ENCODE peak calls at places on chromosomes 11 and 22, in eight cellular contexts. D is HepG2, F is PC-3, T is MM.1S, G is mammary epithelial cell, E is hepatocyte, S is HCT116, O is neural progenitor cell. P is an unnamed sample.

GRCh38 chr11:16897460-16898061 is 116.7 kb downstream of the PLEKHA7 start:
- DNase-seq in O (peak), G (no peak), S (no peak), E (no peak), F (no peak), T (no peak), D (no peak), P (no peak)

GRCh38 chr11:119644502-119644901 is 84.5 kb downstream of the NECTIN1 start:
- DNase-seq in D (no peak), F (no peak), O (no peak), T (no peak), S (no peak), E (no peak), G (no peak), P (no peak)

GRCh38 chr11:12889243-12889642 is 119.9 kb upstream of the RASSF10 start:
- DNase-seq in G (peak), F (no peak), S (no peak), D (no peak), E (peak), T (no peak), O (no peak), P (peak)

GRCh38 chr11:86571273-86571948 is 101.0 kb downstream of the ME3 start:
- DNase-seq in D (peak), S (peak), G (no peak), F (peak), T (no peak), O (peak), E (peak), P (no peak)

GRCh38 chr11:101430236-101430635 is 153.6 kb downstream of the TRPC6 start:
- DNase-seq in T (no peak), O (no peak), S (no peak), D (no peak), F (no peak), E (no peak), G (no peak), P (peak)

GRCh38 chr11:135033545-135033944 is 621.5 kb upstream of the B3GAT1 start:
- DNase-seq in E (peak), T (no peak), S (no peak), D (peak), O (peak), G (no peak), F (no peak), P (peak)

GRCh38 chr11:14907411-14908213 is 15.6 kb upstream of the CYP2R1 start:
- DNase-seq in E (peak), F (peak), D (peak), O (peak), T (peak), G (peak), S (no peak), P (peak)

GRCh38 chr11:31240340-31240904 is 129.1 kb downstream of the DCDC1 start:
- DNase-seq in O (peak), F (peak), E (peak), G (peak), S (peak), D (peak), T (peak), P (peak)

GRCh38 chr11:94873910-94874575 is 99.3 kb downstream of the CWC15 start:
- DNase-seq in O (no peak), T (no peak), G (no peak), E (no peak), S (no peak), D (no peak), F (no peak), P (no peak)

GRCh38 chr11:24963879-24964278 is 467.0 kb downstream of the LUZP2 start:
- DNase-seq in F (peak), D (no peak), G (no peak), O (no peak), S (no peak), T (no peak), E (no peak), P (peak)

GRCh38 chr11:106238704-106239360 is 161.4 kb downstream of the AASDHPPT start:
- DNase-seq in F (no peak), E (peak), D (no peak), S (no peak), G (peak), T (no peak), O (peak), P (no peak)

GRCh38 chr11:62536301-62536957 is 10.2 kb downstream of the AHNAK start:
- DNase-seq in O (no peak), E (no peak), S (no peak), T (no peak), F (no peak), G (no peak), D (no peak), P (no peak)

GRCh38 chr11:104895619-104896018 is 2.6 kb downstream of the CASP12 start:
- DNase-seq in F (no peak), S (no peak), D (no peak), G (no peak), E (no peak), O (no peak), T (no peak), P (peak)

GRCh38 chr11:34213366-34213765 is 107.9 kb downstream of the NAT10 start:
- DNase-seq in O (no peak), E (no peak), S (no peak), T (no peak), F (peak), D (no peak), G (peak), P (no peak)

GRCh38 chr11:104361975-104362374 is 198.0 kb upstream of the PDGFD start:
- DNase-seq in D (no peak), E (no peak), F (no peak), S (no peak), O (no peak), T (no peak), G (no peak), P (no peak)

GRCh38 chr22:36086170-36086490 is 57.5 kb upstream of the RBFOX2 start:
- DNase-seq in O (no peak), D (no peak), S (no peak), E (no peak), G (no peak), F (peak), T (no peak), P (no peak)

GRCh38 chr11:110524227-110524626 is 94.5 kb downstream of the FDX1 start:
- DNase-seq in D (no peak), G (peak), S (no peak), E (peak), O (no peak), T (no peak), F (peak), P (peak)

GRCh38 chr11:14393889-14394288 is 34.9 kb upstream of the RRAS2 start:
- DNase-seq in F (no peak), T (no peak), O (no peak), E (no peak), G (no peak), D (no peak), S (no peak), P (no peak)

GRCh38 chr11:63769719-63770443 is 1.3 kb upstream of the ZFTA start:
- DNase-seq in E (peak), O (peak), S (no peak), T (no peak), D (no peak), G (no peak), F (no peak), P (no peak)
- TF ChIP-seq EZH2 in E (no peak), O (no peak), S (no peak), T (no peak), D (no peak), G (no peak), F (no peak), P (no peak)

GRCh38 chr22:19643448-19644313 is 70.6 kb upstream of the SEPTIN5 start:
- DNase-seq in F (no peak), G (no peak), O (no peak), S (no peak), D (no peak), T (no peak), E (no peak), P (peak)
- TF ChIP-seq EZH2 in F (no peak), G (no peak), O (no peak), S (no peak), D (no peak), T (no peak), E (no peak), P (no peak)

GRCh38 chr22:49672013-49672516 is 155.6 kb downstream of the BRD1 start:
- DNase-seq in O (no peak), T (no peak), F (no peak), S (no peak), G (no peak), D (no peak), E (no peak), P (no peak)
- TF ChIP-seq EZH2 in O (no peak), T (no peak), F (no peak), S (no peak), G (no peak), D (no peak), E (no peak), P (no peak)

GRCh38 chr11:133953999-133954398 is 2.8 kb downstream of the IGSF9B start:
- DNase-seq in S (no peak), D (no peak), E (no peak), F (no peak), T (no peak), G (no peak), O (no peak), P (no peak)
- TF ChIP-seq EZH2 in S (no peak), D (no peak), E (no peak), F (no peak), T (no peak), G (no peak), O (no peak), P (no peak)

DNA sequence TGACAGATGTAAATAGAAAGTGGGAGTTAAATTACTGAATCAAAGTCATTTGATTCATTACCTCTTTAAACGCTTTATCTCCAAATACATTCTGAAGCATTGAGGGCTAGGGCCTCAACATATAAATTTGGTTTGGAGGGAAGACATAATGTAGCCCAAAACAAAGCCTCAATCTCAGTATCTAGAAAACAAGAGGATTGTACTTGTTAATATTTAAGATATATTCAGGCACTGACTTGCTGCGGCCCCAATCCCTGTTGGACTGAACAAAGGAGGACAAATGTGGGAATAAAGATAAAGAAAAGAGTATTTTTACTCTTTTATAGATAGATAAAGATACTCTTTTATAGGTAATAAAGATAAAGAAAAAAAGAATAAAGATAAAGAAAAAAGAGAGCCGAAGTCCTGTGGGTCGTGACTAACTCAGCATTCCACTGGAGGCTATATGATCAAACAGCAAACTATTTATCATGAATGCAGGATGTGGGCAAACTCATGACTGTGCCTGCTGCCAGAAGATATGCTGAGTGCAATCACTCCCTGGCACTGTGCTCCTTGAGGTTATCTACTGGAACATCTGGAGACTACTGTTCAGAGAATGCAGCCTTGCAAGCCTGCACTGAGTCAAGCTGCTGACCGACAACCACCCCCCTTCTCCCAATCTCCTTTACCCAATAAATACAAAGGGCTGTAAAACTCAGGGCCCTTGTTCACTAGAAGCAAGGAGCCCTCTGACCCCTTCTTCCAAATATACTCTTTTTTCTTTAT is 6.9 kb downstream of the OR10V1 start:
- DNase-seq in F (peak), O (no peak), G (peak), E (peak), S (peak), T (no peak), D (no peak), P (peak)
- TF ChIP-seq EZH2 in F (no peak), O (no peak), G (no peak), E (no peak), S (no peak), T (no peak), D (no peak), P (no peak)

GRCh38 chr22:22698263-22698750 is 53.9 kb downstream of the GGTLC2 start:
- DNase-seq in O (no peak), D (no peak), G (no peak), S (no peak), E (no peak), T (no peak), F (no peak), P (no peak)
- TF ChIP-seq EZH2 in O (no peak), D (no peak), G (no peak), S (no peak), E (no peak), T (no peak), F (no peak), P (no peak)

DNA sequence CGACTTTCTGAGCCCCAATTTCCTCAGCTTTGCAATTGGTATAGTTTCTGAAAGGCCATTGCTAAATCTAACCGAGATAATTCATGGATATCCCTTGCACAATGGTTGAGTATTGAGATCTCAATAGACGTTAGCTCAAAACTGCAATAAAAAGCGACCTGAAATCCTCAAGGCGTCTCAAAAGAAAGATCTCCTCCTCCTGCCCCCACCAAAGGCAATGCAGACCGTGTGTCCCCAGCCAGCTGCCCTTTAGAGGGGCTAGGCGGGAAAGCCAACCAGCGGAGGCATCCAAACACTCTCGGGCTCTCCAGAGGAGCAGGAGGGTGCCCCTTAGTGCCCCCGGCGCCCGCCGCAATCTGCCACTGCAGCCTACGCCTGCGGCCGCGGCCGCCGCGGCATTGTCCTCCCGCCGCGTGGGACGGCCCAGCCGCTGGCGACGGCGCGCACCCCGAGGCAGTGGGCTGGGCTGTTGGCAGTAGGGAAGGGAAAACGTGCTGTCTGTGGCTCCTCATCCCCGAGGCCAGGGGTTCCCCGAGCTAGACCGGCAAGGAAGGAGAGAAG is 1.4 kb upstream of the SLC6A5 start:
- DNase-seq in O (peak), G (no peak), E (no peak), S (no peak), T (no peak), D (no peak), F (no peak), P (no peak)
- TF ChIP-seq EZH2 in O (peak), G (peak), E (no peak), S (no peak), T (no peak), D (no peak), F (no peak), P (no peak)

DNA sequence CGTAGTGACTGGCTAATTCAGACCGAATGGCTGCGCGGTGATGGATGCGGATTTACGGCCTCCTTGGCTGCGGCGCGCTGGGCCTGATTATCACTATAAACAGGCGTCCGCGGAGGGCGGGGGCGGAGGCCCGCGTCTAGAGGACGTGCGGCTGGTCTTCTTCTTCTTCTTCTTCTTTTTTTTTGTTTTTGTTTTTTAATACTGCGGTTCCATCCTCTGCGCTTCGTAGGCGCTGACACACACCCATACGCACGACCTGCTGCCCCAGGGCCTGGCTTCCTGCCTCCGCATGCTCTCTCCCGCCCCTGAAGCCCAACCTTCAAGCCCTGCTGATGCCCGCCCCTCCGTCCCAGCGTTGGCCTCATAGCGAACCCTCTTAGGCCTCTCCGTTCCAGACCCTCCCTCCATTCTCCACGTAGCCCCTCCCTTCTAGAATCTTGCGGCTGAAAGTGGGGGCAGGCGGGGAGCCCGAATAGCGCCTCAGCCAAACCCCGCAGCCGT is 2.7 kb upstream of the SLC6A5 start:
- DNase-seq in S (no peak), D (no peak), G (peak), E (no peak), F (no peak), O (peak), T (no peak), P (no peak)
- TF ChIP-seq EZH2 in S (no peak), D (no peak), G (no peak), E (no peak), F (no peak), O (no peak), T (no peak), P (peak)